ENCODE peak calls at places on chromosome 12, in eight cellular contexts. One of them, this sample, is unnamed.

GRCh38 chr12:1989111-1989510 is 15.1 kb downstream of the DCP1B start:
- DNase-seq in astrocyte of the cerebellum: no peak
- DNase-seq in Calu3: no peak
- DNase-seq in RWPE1: no peak
- DNase-seq in NCI-H510A treated with DMSO at 0.1 percent for 48 hours: no peak
- DNase-seq in NCI-H1694: no peak
- DNase-seq in stimulated activated CD4-positive, alpha-beta T cell treated with anti-CD3 and anti-CD28 coated beads, Interleukin-1b, Interleukin-23, amount 100 ng/mL, for 1 hour: no peak
- DNase-seq in coronary artery: no peak
- DNase-seq in this sample: no peak

GRCh38 chr12:107318804-107319535 is 225.6 kb upstream of the CRY1 start:
- DNase-seq in NCI-H1694: no peak
- DNase-seq in stimulated activated CD4-positive, alpha-beta T cell treated with anti-CD3 and anti-CD28 coated beads, Interleukin-1b, Interleukin-23, amount 100 ng/mL, for 1 hour: no peak
- DNase-seq in NCI-H510A treated with DMSO at 0.1 percent for 48 hours: peak; percentile 57
- DNase-seq in coronary artery: no peak
- DNase-seq in astrocyte of the cerebellum: no peak
- DNase-seq in Calu3: peak; percentile 34
- DNase-seq in RWPE1: peak; percentile 38
- DNase-seq in this sample: no peak

GRCh38 chr12:114412307-114412706 is 6.4 kb upstream of the TBX5 start:
- DNase-seq in NCI-H1694: no peak
- DNase-seq in astrocyte of the cerebellum: no peak
- DNase-seq in stimulated activated CD4-positive, alpha-beta T cell treated with anti-CD3 and anti-CD28 coated beads, Interleukin-1b, Interleukin-23, amount 100 ng/mL, for 1 hour: no peak
- DNase-seq in RWPE1: no peak
- DNase-seq in coronary artery: no peak
- DNase-seq in NCI-H510A treated with DMSO at 0.1 percent for 48 hours: no peak
- DNase-seq in Calu3: no peak
- DNase-seq in this sample: no peak

GRCh38 chr12:63208956-63209355 is 58.0 kb upstream of the AVPR1A start:
- DNase-seq in RWPE1: no peak
- DNase-seq in NCI-H1694: no peak
- DNase-seq in Calu3: no peak
- DNase-seq in NCI-H510A treated with DMSO at 0.1 percent for 48 hours: no peak
- DNase-seq in astrocyte of the cerebellum: peak; percentile 0
- DNase-seq in stimulated activated CD4-positive, alpha-beta T cell treated with anti-CD3 and anti-CD28 coated beads, Interleukin-1b, Interleukin-23, amount 100 ng/mL, for 1 hour: no peak
- DNase-seq in coronary artery: no peak
- DNase-seq in this sample: no peak

GRCh38 chr12:5505751-5506150 is 73.8 kb downstream of the NTF3 start:
- DNase-seq in astrocyte of the cerebellum: no peak
- DNase-seq in RWPE1: no peak
- DNase-seq in NCI-H510A treated with DMSO at 0.1 percent for 48 hours: no peak
- DNase-seq in stimulated activated CD4-positive, alpha-beta T cell treated with anti-CD3 and anti-CD28 coated beads, Interleukin-1b, Interleukin-23, amount 100 ng/mL, for 1 hour: no peak
- DNase-seq in coronary artery: peak; percentile 38
- DNase-seq in NCI-H1694: no peak
- DNase-seq in Calu3: no peak
- DNase-seq in this sample: no peak

GRCh38 chr12:112198120-112198733 is 72.9 kb downstream of the TRAFD1 start:
- DNase-seq in Calu3: peak; percentile 74
- DNase-seq in NCI-H1694: peak; percentile 48
- DNase-seq in stimulated activated CD4-positive, alpha-beta T cell treated with anti-CD3 and anti-CD28 coated beads, Interleukin-1b, Interleukin-23, amount 100 ng/mL, for 1 hour: peak; percentile 20
- DNase-seq in NCI-H510A treated with DMSO at 0.1 percent for 48 hours: peak; percentile 76
- DNase-seq in RWPE1: peak; percentile 63
- DNase-seq in astrocyte of the cerebellum: peak; percentile 41
- DNase-seq in coronary artery: no peak
- DNase-seq in this sample: peak; percentile 72

GRCh38 chr12:57089259-57090245 is 638 bp downstream of the NAB2 start:
- DNase-seq in RWPE1: no peak
- DNase-seq in coronary artery: peak; percentile 87
- DNase-seq in Calu3: peak; percentile 68
- DNase-seq in stimulated activated CD4-positive, alpha-beta T cell treated with anti-CD3 and anti-CD28 coated beads, Interleukin-1b, Interleukin-23, amount 100 ng/mL, for 1 hour: no peak
- DNase-seq in NCI-H1694: no peak
- DNase-seq in astrocyte of the cerebellum: no peak
- DNase-seq in NCI-H510A treated with DMSO at 0.1 percent for 48 hours: peak; percentile 21
- DNase-seq in this sample: peak; percentile 50

GRCh38 chr12:49040364-49040855 is 20.2 kb downstream of the KMT2D start:
- DNase-seq in stimulated activated CD4-positive, alpha-beta T cell treated with anti-CD3 and anti-CD28 coated beads, Interleukin-1b, Interleukin-23, amount 100 ng/mL, for 1 hour: no peak
- DNase-seq in NCI-H510A treated with DMSO at 0.1 percent for 48 hours: no peak
- DNase-seq in RWPE1: no peak
- DNase-seq in astrocyte of the cerebellum: no peak
- DNase-seq in NCI-H1694: no peak
- DNase-seq in coronary artery: no peak
- DNase-seq in Calu3: no peak
- DNase-seq in this sample: no peak

GRCh38 chr12:122527478-122527944 is 462 bp downstream of the KNTC1 start:
- DNase-seq in NCI-H1694: no peak
- DNase-seq in NCI-H510A treated with DMSO at 0.1 percent for 48 hours: peak; percentile 72
- DNase-seq in coronary artery: no peak
- DNase-seq in Calu3: peak; percentile 22
- DNase-seq in stimulated activated CD4-positive, alpha-beta T cell treated with anti-CD3 and anti-CD28 coated beads, Interleukin-1b, Interleukin-23, amount 100 ng/mL, for 1 hour: peak; percentile 17
- DNase-seq in RWPE1: peak; percentile 39
- DNase-seq in astrocyte of the cerebellum: no peak
- DNase-seq in this sample: peak; percentile 60

GRCh38 chr12:54420766-54421144 is 1.7 kb upstream of the ITGA5 start:
- DNase-seq in RWPE1: no peak
- DNase-seq in NCI-H1694: no peak
- DNase-seq in coronary artery: peak; percentile 75
- DNase-seq in NCI-H510A treated with DMSO at 0.1 percent for 48 hours: no peak
- DNase-seq in stimulated activated CD4-positive, alpha-beta T cell treated with anti-CD3 and anti-CD28 coated beads, Interleukin-1b, Interleukin-23, amount 100 ng/mL, for 1 hour: no peak
- DNase-seq in astrocyte of the cerebellum: no peak
- DNase-seq in Calu3: no peak
- DNase-seq in this sample: no peak

GRCh38 chr12:111444706-111445310 is 39.1 kb downstream of the SH2B3 start:
- DNase-seq in RWPE1: no peak
- DNase-seq in NCI-H1694: no peak
- DNase-seq in Calu3: no peak
- DNase-seq in stimulated activated CD4-positive, alpha-beta T cell treated with anti-CD3 and anti-CD28 coated beads, Interleukin-1b, Interleukin-23, amount 100 ng/mL, for 1 hour: peak; percentile 62
- DNase-seq in NCI-H510A treated with DMSO at 0.1 percent for 48 hours: peak; percentile 12
- DNase-seq in coronary artery: no peak
- DNase-seq in astrocyte of the cerebellum: no peak
- DNase-seq in this sample: peak; percentile 87

GRCh38 chr12:5260591-5261086 is 171.3 kb upstream of the NTF3 start:
- DNase-seq in NCI-H510A treated with DMSO at 0.1 percent for 48 hours: peak; percentile 17
- DNase-seq in Calu3: no peak
- DNase-seq in coronary artery: no peak
- DNase-seq in NCI-H1694: no peak
- DNase-seq in astrocyte of the cerebellum: no peak
- DNase-seq in RWPE1: no peak
- DNase-seq in stimulated activated CD4-positive, alpha-beta T cell treated with anti-CD3 and anti-CD28 coated beads, Interleukin-1b, Interleukin-23, amount 100 ng/mL, for 1 hour: no peak
- DNase-seq in this sample: no peak

GRCh38 chr12:108358580-108358965 is 19.5 kb upstream of the CMKLR1 start:
- DNase-seq in RWPE1: no peak
- DNase-seq in astrocyte of the cerebellum: no peak
- DNase-seq in NCI-H1694: no peak
- DNase-seq in NCI-H510A treated with DMSO at 0.1 percent for 48 hours: no peak
- DNase-seq in Calu3: no peak
- DNase-seq in coronary artery: no peak
- DNase-seq in stimulated activated CD4-positive, alpha-beta T cell treated with anti-CD3 and anti-CD28 coated beads, Interleukin-1b, Interleukin-23, amount 100 ng/mL, for 1 hour: no peak
- DNase-seq in this sample: no peak

GRCh38 chr12:25051171-25051570 is 102.3 kb upstream of the BCAT1 start:
- DNase-seq in stimulated activated CD4-positive, alpha-beta T cell treated with anti-CD3 and anti-CD28 coated beads, Interleukin-1b, Interleukin-23, amount 100 ng/mL, for 1 hour: no peak
- DNase-seq in RWPE1: no peak
- DNase-seq in Calu3: no peak
- DNase-seq in NCI-H510A treated with DMSO at 0.1 percent for 48 hours: no peak
- DNase-seq in NCI-H1694: no peak
- DNase-seq in astrocyte of the cerebellum: no peak
- DNase-seq in coronary artery: no peak
- DNase-seq in this sample: no peak

GRCh38 chr12:109777544-109777943 is 55.7 kb downstream of the TRPV4 start:
- DNase-seq in astrocyte of the cerebellum: no peak
- DNase-seq in NCI-H1694: no peak
- DNase-seq in Calu3: peak; percentile 34
- DNase-seq in RWPE1: peak; percentile 92
- DNase-seq in coronary artery: no peak
- DNase-seq in NCI-H510A treated with DMSO at 0.1 percent for 48 hours: peak; percentile 43
- DNase-seq in stimulated activated CD4-positive, alpha-beta T cell treated with anti-CD3 and anti-CD28 coated beads, Interleukin-1b, Interleukin-23, amount 100 ng/mL, for 1 hour: no peak
- DNase-seq in this sample: peak; percentile 78

GRCh38 chr12:6539276-6540134 is 5.2 kb downstream of the GAPDH start:
- DNase-seq in NCI-H510A treated with DMSO at 0.1 percent for 48 hours: no peak
- DNase-seq in coronary artery: no peak
- DNase-seq in stimulated activated CD4-positive, alpha-beta T cell treated with anti-CD3 and anti-CD28 coated beads, Interleukin-1b, Interleukin-23, amount 100 ng/mL, for 1 hour: no peak
- DNase-seq in Calu3: no peak
- DNase-seq in astrocyte of the cerebellum: no peak
- DNase-seq in RWPE1: no peak
- DNase-seq in NCI-H1694: no peak
- DNase-seq in this sample: no peak

GRCh38 chr12:6826734-6827436 is 1.3 kb upstream of the P3H3 start:
- DNase-seq in coronary artery: no peak
- DNase-seq in NCI-H510A treated with DMSO at 0.1 percent for 48 hours: no peak
- DNase-seq in NCI-H1694: no peak
- DNase-seq in Calu3: no peak
- DNase-seq in RWPE1: no peak
- DNase-seq in stimulated activated CD4-positive, alpha-beta T cell treated with anti-CD3 and anti-CD28 coated beads, Interleukin-1b, Interleukin-23, amount 100 ng/mL, for 1 hour: no peak
- DNase-seq in astrocyte of the cerebellum: no peak
- DNase-seq in this sample: no peak

GRCh38 chr12:590206-590750 is 73.0 kb downstream of the NINJ2 start:
- DNase-seq in NCI-H1694: no peak
- DNase-seq in Calu3: no peak
- DNase-seq in astrocyte of the cerebellum: no peak
- DNase-seq in coronary artery: no peak
- DNase-seq in stimulated activated CD4-positive, alpha-beta T cell treated with anti-CD3 and anti-CD28 coated beads, Interleukin-1b, Interleukin-23, amount 100 ng/mL, for 1 hour: no peak
- DNase-seq in NCI-H510A treated with DMSO at 0.1 percent for 48 hours: no peak
- DNase-seq in RWPE1: no peak
- DNase-seq in this sample: no peak

GRCh38 chr12:21823581-21823980 is 49.1 kb upstream of the KCNJ8 start:
- DNase-seq in stimulated activated CD4-positive, alpha-beta T cell treated with anti-CD3 and anti-CD28 coated beads, Interleukin-1b, Interleukin-23, amount 100 ng/mL, for 1 hour: no peak
- DNase-seq in NCI-H1694: no peak
- DNase-seq in Calu3: no peak
- DNase-seq in RWPE1: no peak
- DNase-seq in astrocyte of the cerebellum: no peak
- DNase-seq in coronary artery: peak; percentile 75
- DNase-seq in NCI-H510A treated with DMSO at 0.1 percent for 48 hours: no peak
- DNase-seq in this sample: no peak

GRCh38 chr12:81294325-81295190 is 216.7 kb downstream of the ACSS3 start:
- DNase-seq in coronary artery: no peak
- DNase-seq in astrocyte of the cerebellum: no peak
- DNase-seq in Calu3: no peak
- DNase-seq in RWPE1: no peak
- DNase-seq in NCI-H510A treated with DMSO at 0.1 percent for 48 hours: no peak
- DNase-seq in NCI-H1694: no peak
- DNase-seq in stimulated activated CD4-positive, alpha-beta T cell treated with anti-CD3 and anti-CD28 coated beads, Interleukin-1b, Interleukin-23, amount 100 ng/mL, for 1 hour: no peak
- DNase-seq in this sample: peak; percentile 28